ENCODE peak calls at places on chromosomes 6 and 20, in six cellular contexts. Q is WTC11, E is cardiac muscle cell, R is RWPE1, U is AG04450, J is AG10803. W is an unnamed sample.

GRCh38 chr6:45116714-45117410 is 211.3 kb upstream of the RUNX2 start:
- DNase-seq in J (peak), E (no peak), U (peak), Q (no peak), R (no peak), W (peak)

GRCh38 chr6:135906542-135906941 is 55.0 kb downstream of the PDE7B start:
- DNase-seq in R (peak), U (no peak), E (no peak), Q (no peak), J (peak), W (peak)

GRCh38 chr20:4959582-4959981 is 41.7 kb downstream of the SLC23A2 start:
- DNase-seq in E (no peak), Q (no peak), J (no peak), R (no peak), U (no peak), W (no peak)

GRCh38 chr20:36355469-36356171 is 49.5 kb downstream of the DLGAP4 start:
- DNase-seq in U (no peak), R (no peak), Q (no peak), E (no peak), J (no peak), W (no peak)

GRCh38 chr6:169101981-169102380 is 151.7 kb downstream of the THBS2 start:
- DNase-seq in U (no peak), R (no peak), E (no peak), Q (no peak), J (peak), W (peak)

GRCh38 chr20:44746367-44747165 is 901 bp downstream of the KCNK15 start:
- DNase-seq in J (no peak), E (no peak), U (no peak), Q (no peak), R (no peak), W (no peak)

GRCh38 chr20:8313073-8313472 is 181.0 kb downstream of the PLCB1 start:
- DNase-seq in E (no peak), R (no peak), Q (no peak), J (no peak), U (no peak), W (no peak)

GRCh38 chr6:139175389-139175788 is 40.5 kb downstream of the HECA start:
- DNase-seq in Q (no peak), E (no peak), U (no peak), R (no peak), J (no peak), W (no peak)

GRCh38 chr6:4870821-4871494 is 94.8 kb downstream of the CDYL start:
- DNase-seq in R (no peak), U (no peak), J (peak), E (no peak), Q (no peak), W (peak)

GRCh38 chr6:141562801-141563763 is 569.6 kb upstream of the GJE1 start:
- DNase-seq in E (peak), R (peak), Q (peak), U (peak), J (peak), W (peak)

GRCh38 chr6:111200823-111201134 is 113.5 kb downstream of the SLC16A10 start:
- DNase-seq in E (no peak), Q (no peak), R (no peak), U (no peak), J (no peak), W (no peak)

GRCh38 chr6:45420083-45420908 is 42.6 kb upstream of the SUPT3H start:
- DNase-seq in Q (peak), R (no peak), U (no peak), E (no peak), J (peak), W (peak)

GRCh38 chr6:44430322-44430721 is 42.8 kb downstream of the CDC5L start:
- DNase-seq in E (no peak), U (peak), J (peak), Q (no peak), R (no peak), W (peak)

GRCh38 chr6:80771941-80772340 is 665.5 kb downstream of the BCKDHB start:
- DNase-seq in J (peak), R (peak), U (no peak), Q (peak), E (peak), W (peak)

GRCh38 chr20:50126662-50127061 is 13.7 kb upstream of the UBE2V1 start:
- DNase-seq in R (no peak), J (no peak), U (no peak), Q (no peak), E (no peak), W (no peak)

GRCh38 chr6:75498862-75499261 is 5.3 kb upstream of the FILIP1 start:
- DNase-seq in R (no peak), Q (no peak), J (no peak), U (no peak), E (no peak), W (no peak)

GRCh38 chr6:55182016-55182650 is 7.8 kb downstream of the HCRTR2 start:
- DNase-seq in J (peak), E (no peak), U (no peak), R (no peak), Q (no peak), W (no peak)

GRCh38 chr20:48843125-48843806 is 15.5 kb upstream of the PREX1 start:
- DNase-seq in J (no peak), E (no peak), Q (no peak), R (peak), U (no peak), W (no peak)

GRCh38 chr6:1336246-1336843 is 24.4 kb downstream of the FOXQ1 start:
- DNase-seq in Q (peak), R (peak), U (no peak), J (no peak), E (no peak), W (no peak)

DNA sequence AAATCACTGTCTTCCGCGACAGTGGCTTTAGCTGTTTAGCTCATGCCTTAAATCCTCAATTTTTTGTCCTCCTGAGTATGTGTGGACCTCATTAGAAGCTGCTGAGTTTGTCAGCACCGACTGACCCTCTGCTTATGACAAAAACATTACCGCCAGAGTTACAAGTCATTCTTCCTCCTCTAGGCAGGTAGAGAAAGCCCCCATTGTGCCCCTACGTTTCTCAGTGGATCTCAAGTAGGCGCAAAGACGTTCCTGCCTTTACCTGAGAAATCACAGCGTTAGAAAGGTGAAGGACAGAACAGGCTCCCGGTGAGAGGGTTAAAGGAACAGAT is 227.3 kb upstream of the PDE10A start:
- DNase-seq in U (no peak), Q (no peak), J (no peak), R (no peak), E (no peak), W (no peak)
- TF ChIP-seq CTCF in U (no peak), Q (no peak), J (no peak), R (no peak), E (no peak), W (no peak)

DNA sequence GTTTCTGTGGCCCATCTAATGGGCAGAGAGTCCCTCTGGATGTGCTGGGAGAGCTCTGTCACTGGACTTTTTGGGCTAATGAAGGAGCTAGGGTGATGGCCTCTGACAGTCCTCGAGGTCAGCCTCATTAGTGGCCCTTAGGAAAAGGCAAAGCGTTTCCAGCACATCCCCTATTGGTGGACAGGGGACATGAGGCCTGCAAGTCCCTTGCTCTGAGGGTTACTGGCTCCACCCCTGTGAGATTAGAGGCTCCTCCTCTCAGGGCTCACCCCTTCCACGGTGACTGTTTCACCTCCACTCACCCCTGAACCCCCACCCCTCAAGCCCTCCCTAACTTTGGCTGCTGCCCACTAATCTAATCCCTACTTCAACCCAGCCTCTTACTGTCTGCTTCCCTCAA is 12.8 kb upstream of the FANCE start:
- DNase-seq in R (no peak), U (no peak), J (no peak), E (peak), Q (peak), W (no peak)
- TF ChIP-seq CTCF in R (no peak), U (no peak), J (no peak), E (no peak), Q (no peak), W (no peak)

GRCh38 chr6:153032255-153032882 is 29.9 kb upstream of the MTRF1L start:
- DNase-seq in U (peak), R (peak), J (peak), Q (no peak), E (peak), W (peak)
- TF ChIP-seq CTCF in U (peak), R (peak), J (peak), Q (no peak), E (peak), W (peak)

GRCh38 chr6:113184736-113185135 is 672.4 kb upstream of the MARCKS start:
- DNase-seq in J (peak), Q (no peak), U (no peak), E (no peak), R (no peak), W (no peak)

GRCh38 chr6:113185299-113185698 is 671.8 kb upstream of the MARCKS start:
- DNase-seq in Q (no peak), J (peak), R (no peak), U (peak), E (no peak), W (no peak)

GRCh38 chr6:113181164-113181563 is 676.0 kb upstream of the MARCKS start:
- DNase-seq in J (no peak), E (no peak), Q (no peak), U (no peak), R (no peak), W (no peak)

GRCh38 chr6:113182370-113183141 is 674.6 kb upstream of the MARCKS start:
- DNase-seq in E (no peak), R (peak), U (peak), Q (no peak), J (peak), W (peak)

DNA sequence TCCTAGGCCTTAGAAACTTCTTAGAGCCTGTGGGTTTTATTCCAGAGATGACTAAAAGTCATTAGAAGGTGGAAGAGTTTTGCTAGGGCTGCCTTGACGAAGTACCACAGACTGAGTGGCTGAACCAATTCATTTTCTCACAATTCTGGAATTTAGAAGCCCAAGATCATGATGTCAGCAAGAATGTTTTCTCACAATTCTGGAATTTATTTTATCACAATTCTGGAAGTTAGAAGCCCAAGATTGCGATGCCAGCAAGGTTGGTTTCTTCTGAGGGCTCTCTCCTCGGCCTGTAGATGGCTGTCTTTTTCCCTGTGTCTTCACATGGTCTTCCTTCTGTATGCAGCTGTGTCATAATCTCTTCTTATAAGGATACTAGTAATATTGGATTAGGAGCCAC is 672.9 kb upstream of the MARCKS start:
- DNase-seq in Q (no peak), U (peak), E (no peak), R (no peak), J (peak), W (peak)
- TF ChIP-seq CTCF in Q (no peak), U (peak), E (peak), R (no peak), J (peak), W (peak)

GRCh38 chr6:160167547-160168391 is 46.2 kb downstream of the SLC22A1 start:
- DNase-seq in R (no peak), Q (no peak), U (no peak), E (no peak), J (no peak), W (no peak)
- TF ChIP-seq CTCF in R (no peak), Q (no peak), U (no peak), E (no peak), J (no peak), W (no peak)